ENCODE peak calls at places on chromosomes 5 and 9, in ten cellular contexts. One of them, this sample, is unnamed. For H3K4me1, the result is how much of the 10 kb centered on the place peaks cover.

GRCh38 chr5:37189355-37189754 is 59.8 kb downstream of the CPLANE1 start:
- DNase-seq in PC-3: no peak
- DNase-seq in neuronal stem cell: no peak
- DNase-seq in upper lobe of right lung: no peak
- DNase-seq in astrocyte: no peak
- DNase-seq in spleen: no peak
- DNase-seq in CD4-positive, CD25-positive, alpha-beta regulatory T cell: no peak
- DNase-seq in SK-N-SH: no peak
- DNase-seq in GM23338: no peak
- DNase-seq in right lobe of liver: no peak
- DNase-seq in this sample: no peak

GRCh38 chr5:6321078-6321477 is 57.3 kb downstream of the MED10 start:
- DNase-seq in right lobe of liver: no peak
- DNase-seq in SK-N-SH: no peak
- DNase-seq in upper lobe of right lung: no peak
- DNase-seq in neuronal stem cell: no peak
- DNase-seq in PC-3: no peak
- DNase-seq in astrocyte: no peak
- DNase-seq in GM23338: no peak
- DNase-seq in CD4-positive, CD25-positive, alpha-beta regulatory T cell: no peak
- DNase-seq in spleen: no peak
- DNase-seq in this sample: no peak

GRCh38 chr9:115891929-115892328 is 261.7 kb upstream of the PAPPA start:
- DNase-seq in astrocyte: peak
- DNase-seq in right lobe of liver: no peak
- DNase-seq in spleen: no peak
- DNase-seq in SK-N-SH: no peak
- DNase-seq in PC-3: peak
- DNase-seq in neuronal stem cell: no peak
- DNase-seq in GM23338: no peak
- DNase-seq in CD4-positive, CD25-positive, alpha-beta regulatory T cell: no peak
- DNase-seq in upper lobe of right lung: no peak
- DNase-seq in this sample: no peak

GRCh38 chr9:3856592-3856991 is 330.8 kb upstream of the RFX3 start:
- DNase-seq in right lobe of liver: no peak
- DNase-seq in astrocyte: peak
- DNase-seq in upper lobe of right lung: no peak
- DNase-seq in PC-3: peak
- DNase-seq in GM23338: no peak
- DNase-seq in CD4-positive, CD25-positive, alpha-beta regulatory T cell: no peak
- DNase-seq in spleen: no peak
- DNase-seq in SK-N-SH: no peak
- DNase-seq in neuronal stem cell: no peak
- DNase-seq in this sample: no peak

GRCh38 chr5:2756211-2756746 is 4.8 kb upstream of the IRX2 start:
- DNase-seq in SK-N-SH: no peak
- DNase-seq in CD4-positive, CD25-positive, alpha-beta regulatory T cell: no peak
- DNase-seq in GM23338: peak
- DNase-seq in astrocyte: peak
- DNase-seq in spleen: no peak
- DNase-seq in right lobe of liver: no peak
- DNase-seq in PC-3: peak
- DNase-seq in neuronal stem cell: no peak
- DNase-seq in upper lobe of right lung: peak
- DNase-seq in this sample: peak

GRCh38 chr5:16574789-16575785 is 41.7 kb downstream of the RETREG1 start:
- DNase-seq in spleen: no peak
- DNase-seq in CD4-positive, CD25-positive, alpha-beta regulatory T cell: no peak
- DNase-seq in SK-N-SH: no peak
- DNase-seq in PC-3: peak
- DNase-seq in astrocyte: peak
- DNase-seq in GM23338: peak
- DNase-seq in neuronal stem cell: peak
- DNase-seq in right lobe of liver: peak
- DNase-seq in upper lobe of right lung: no peak
- DNase-seq in this sample: peak

GRCh38 chr5:16065810-16066209 is 113.8 kb downstream of the MARCHF11 start:
- DNase-seq in CD4-positive, CD25-positive, alpha-beta regulatory T cell: no peak
- DNase-seq in neuronal stem cell: no peak
- DNase-seq in PC-3: no peak
- DNase-seq in GM23338: no peak
- DNase-seq in upper lobe of right lung: no peak
- DNase-seq in spleen: no peak
- DNase-seq in astrocyte: peak
- DNase-seq in right lobe of liver: no peak
- DNase-seq in SK-N-SH: no peak
- DNase-seq in this sample: no peak

GRCh38 chr5:56415356-56415765 is 182.2 kb upstream of the ANKRD55 start:
- DNase-seq in CD4-positive, CD25-positive, alpha-beta regulatory T cell: peak
- DNase-seq in SK-N-SH: no peak
- DNase-seq in GM23338: no peak
- DNase-seq in astrocyte: peak
- DNase-seq in PC-3: no peak
- DNase-seq in spleen: peak
- DNase-seq in right lobe of liver: no peak
- DNase-seq in upper lobe of right lung: no peak
- DNase-seq in neuronal stem cell: no peak
- DNase-seq in this sample: peak

GRCh38 chr9:125233678-125234077 is 7.5 kb downstream of the HSPA5 start:
- DNase-seq in GM23338: no peak
- DNase-seq in right lobe of liver: no peak
- DNase-seq in upper lobe of right lung: no peak
- DNase-seq in astrocyte: peak
- DNase-seq in SK-N-SH: no peak
- DNase-seq in CD4-positive, CD25-positive, alpha-beta regulatory T cell: no peak
- DNase-seq in PC-3: peak
- DNase-seq in spleen: no peak
- DNase-seq in neuronal stem cell: no peak
- DNase-seq in this sample: no peak

GRCh38 chr9:21777701-21778100 is 24.7 kb upstream of the MTAP start:
- DNase-seq in PC-3: peak
- DNase-seq in GM23338: peak
- DNase-seq in SK-N-SH: no peak
- DNase-seq in right lobe of liver: no peak
- DNase-seq in upper lobe of right lung: no peak
- DNase-seq in CD4-positive, CD25-positive, alpha-beta regulatory T cell: peak
- DNase-seq in neuronal stem cell: no peak
- DNase-seq in astrocyte: peak
- DNase-seq in spleen: no peak
- DNase-seq in this sample: no peak

DNA sequence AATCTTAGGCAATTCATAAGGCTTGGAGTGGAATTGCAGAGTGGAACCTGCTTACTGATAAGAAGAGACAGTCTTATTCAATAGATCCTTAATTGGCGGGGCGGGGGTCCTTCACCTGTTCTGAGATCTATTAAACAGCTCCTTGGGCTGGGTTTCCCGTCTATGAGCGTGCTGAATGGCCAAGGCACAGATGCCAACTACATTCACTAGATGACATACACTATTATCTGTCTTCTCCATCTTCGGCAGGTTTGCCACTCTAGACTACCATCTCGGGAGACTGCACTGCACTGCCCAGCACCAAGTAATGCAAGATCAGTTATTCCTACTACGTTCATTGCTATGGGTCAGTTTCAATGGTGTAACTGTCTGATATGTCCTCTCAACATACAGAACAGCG is 81.5 kb downstream of the ACER2 start:
- DNase-seq in CD4-positive, CD25-positive, alpha-beta regulatory T cell: no peak
- DNase-seq in upper lobe of right lung: no peak
- DNase-seq in GM23338: no peak
- DNase-seq in neuronal stem cell: no peak
- DNase-seq in right lobe of liver: no peak
- DNase-seq in SK-N-SH: no peak
- DNase-seq in astrocyte: no peak
- DNase-seq in spleen: no peak
- DNase-seq in PC-3: no peak
- DNase-seq in this sample: no peak
- H3K27ac ChIP-seq in CD4-positive, CD25-positive, alpha-beta regulatory T cell: no peak
- H3K27ac ChIP-seq in upper lobe of right lung: no peak
- H3K27ac ChIP-seq in GM23338: no peak
- H3K27ac ChIP-seq in neuronal stem cell: no peak
- H3K27ac ChIP-seq in right lobe of liver: no peak
- H3K27ac ChIP-seq in SK-N-SH: no peak
- H3K27ac ChIP-seq in astrocyte: no peak
- H3K27ac ChIP-seq in spleen: no peak
- H3K27ac ChIP-seq in PC-3: no peak
- H3K27ac ChIP-seq in this sample: no peak

DNA sequence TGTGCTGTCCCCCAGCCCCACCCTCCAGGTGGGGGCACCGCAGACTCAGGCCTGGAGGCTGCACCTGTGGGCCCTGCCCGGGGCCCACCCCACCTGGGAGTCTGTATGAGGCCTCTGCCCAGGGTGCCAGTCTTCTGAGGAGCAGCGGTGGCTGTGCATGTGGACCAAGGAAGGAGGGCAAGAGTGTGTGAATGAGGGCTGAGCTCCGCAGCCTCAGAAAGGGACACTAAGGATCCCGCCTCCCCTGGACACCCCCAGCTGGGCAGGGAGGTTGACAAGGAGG is 19.1 kb downstream of the FGD3 start:
- DNase-seq in astrocyte: no peak
- DNase-seq in SK-N-SH: no peak
- DNase-seq in PC-3: no peak
- DNase-seq in spleen: peak
- DNase-seq in GM23338: no peak
- DNase-seq in upper lobe of right lung: peak
- DNase-seq in neuronal stem cell: no peak
- DNase-seq in right lobe of liver: no peak
- DNase-seq in CD4-positive, CD25-positive, alpha-beta regulatory T cell: peak
- DNase-seq in this sample: peak
- H3K4me1 ChIP-seq in astrocyte: under half
- H3K4me1 ChIP-seq in SK-N-SH: under half
- H3K4me1 ChIP-seq in PC-3: under half
- H3K4me1 ChIP-seq in spleen: half or more
- H3K4me1 ChIP-seq in GM23338: under half
- H3K4me1 ChIP-seq in upper lobe of right lung: under half
- H3K4me1 ChIP-seq in neuronal stem cell: under half
- H3K4me1 ChIP-seq in right lobe of liver: under half
- H3K4me1 ChIP-seq in CD4-positive, CD25-positive, alpha-beta regulatory T cell: half or more
- H3K4me1 ChIP-seq in this sample: under half

GRCh38 chr5:127934791-127935256 is 148.7 kb upstream of the SLC12A2 start:
- DNase-seq in neuronal stem cell: peak
- DNase-seq in upper lobe of right lung: no peak
- DNase-seq in GM23338: peak
- DNase-seq in PC-3: peak
- DNase-seq in CD4-positive, CD25-positive, alpha-beta regulatory T cell: no peak
- DNase-seq in SK-N-SH: no peak
- DNase-seq in astrocyte: peak
- DNase-seq in spleen: no peak
- DNase-seq in right lobe of liver: no peak
- DNase-seq in this sample: no peak

GRCh38 chr5:127930311-127930710 is 153.3 kb upstream of the SLC12A2 start:
- DNase-seq in neuronal stem cell: no peak
- DNase-seq in upper lobe of right lung: no peak
- DNase-seq in astrocyte: peak
- DNase-seq in spleen: no peak
- DNase-seq in right lobe of liver: no peak
- DNase-seq in SK-N-SH: no peak
- DNase-seq in GM23338: no peak
- DNase-seq in PC-3: peak
- DNase-seq in CD4-positive, CD25-positive, alpha-beta regulatory T cell: no peak
- DNase-seq in this sample: no peak

GRCh38 chr5:127931396-127931795 is 152.2 kb upstream of the SLC12A2 start:
- DNase-seq in PC-3: no peak
- DNase-seq in right lobe of liver: no peak
- DNase-seq in GM23338: no peak
- DNase-seq in upper lobe of right lung: no peak
- DNase-seq in spleen: no peak
- DNase-seq in astrocyte: no peak
- DNase-seq in CD4-positive, CD25-positive, alpha-beta regulatory T cell: no peak
- DNase-seq in neuronal stem cell: no peak
- DNase-seq in SK-N-SH: no peak
- DNase-seq in this sample: no peak

GRCh38 chr5:127935398-127935797 is 148.2 kb upstream of the SLC12A2 start:
- DNase-seq in neuronal stem cell: no peak
- DNase-seq in astrocyte: no peak
- DNase-seq in CD4-positive, CD25-positive, alpha-beta regulatory T cell: no peak
- DNase-seq in right lobe of liver: no peak
- DNase-seq in spleen: no peak
- DNase-seq in PC-3: no peak
- DNase-seq in SK-N-SH: no peak
- DNase-seq in upper lobe of right lung: no peak
- DNase-seq in GM23338: no peak
- DNase-seq in this sample: no peak

DNA sequence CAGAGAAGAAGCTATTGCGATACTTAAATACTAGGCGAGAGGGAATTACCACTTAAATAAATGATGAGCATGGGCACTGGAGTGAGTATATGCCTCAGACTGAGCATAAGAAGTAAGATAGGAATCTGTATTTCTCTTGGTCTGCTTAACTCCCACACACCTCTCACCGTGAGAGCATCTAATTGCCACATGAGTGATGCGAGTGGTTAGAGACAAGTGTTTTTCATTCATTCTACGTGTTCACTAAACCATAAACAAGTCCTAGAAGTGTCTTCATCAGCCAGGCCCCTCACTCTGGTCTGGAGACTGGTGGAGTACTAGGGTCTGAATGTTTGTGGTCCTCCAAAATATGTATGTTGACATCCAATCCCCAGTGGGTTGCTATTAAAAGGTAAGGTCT is 150.2 kb upstream of the SLC12A2 start:
- DNase-seq in PC-3: no peak
- DNase-seq in CD4-positive, CD25-positive, alpha-beta regulatory T cell: no peak
- DNase-seq in spleen: no peak
- DNase-seq in astrocyte: no peak
- DNase-seq in SK-N-SH: no peak
- DNase-seq in upper lobe of right lung: no peak
- DNase-seq in right lobe of liver: no peak
- DNase-seq in GM23338: no peak
- DNase-seq in neuronal stem cell: no peak
- DNase-seq in this sample: no peak
- H3K27ac ChIP-seq in PC-3: no peak
- H3K27ac ChIP-seq in CD4-positive, CD25-positive, alpha-beta regulatory T cell: no peak
- H3K27ac ChIP-seq in spleen: no peak
- H3K27ac ChIP-seq in astrocyte: no peak
- H3K27ac ChIP-seq in SK-N-SH: no peak
- H3K27ac ChIP-seq in upper lobe of right lung: no peak
- H3K27ac ChIP-seq in right lobe of liver: no peak
- H3K27ac ChIP-seq in GM23338: no peak
- H3K27ac ChIP-seq in neuronal stem cell: no peak
- H3K27ac ChIP-seq in this sample: no peak

DNA sequence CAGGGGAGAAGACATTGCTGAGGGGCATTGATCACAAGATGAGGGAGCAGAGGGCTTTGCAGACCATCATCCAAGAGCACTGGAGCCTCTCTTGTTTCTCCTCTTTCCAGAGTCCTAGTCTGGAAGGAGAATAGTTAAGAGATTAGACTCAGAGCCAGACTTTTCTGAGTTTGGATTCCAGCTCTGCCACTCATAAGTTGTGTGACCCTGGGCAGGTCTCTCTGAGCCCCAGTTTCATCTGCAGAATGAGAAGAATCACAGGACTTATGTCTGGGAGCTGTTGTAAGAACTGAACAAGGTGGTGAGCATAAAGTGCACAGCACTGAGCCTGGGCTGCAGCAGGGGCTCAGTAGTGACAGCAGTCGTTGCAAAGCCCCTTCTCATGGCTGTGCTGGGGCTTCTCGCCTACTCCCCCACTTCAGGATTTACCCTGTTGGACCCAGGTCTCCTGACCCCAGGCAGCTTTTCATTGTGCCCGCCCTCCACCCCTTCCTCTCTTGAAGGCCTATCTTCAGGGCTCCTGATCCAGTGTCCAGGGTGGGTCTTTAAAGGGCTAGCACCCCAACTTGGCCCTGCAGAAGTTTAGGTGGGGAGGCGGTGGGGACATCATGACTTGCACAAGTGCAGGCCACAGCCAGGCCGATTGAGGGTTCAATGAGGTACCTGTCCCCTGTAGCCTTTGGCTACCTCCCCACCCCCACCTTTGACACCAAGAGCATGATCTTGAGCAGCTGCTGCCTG is 1.5 kb downstream of the SYNPO start:
- DNase-seq in PC-3: peak
- DNase-seq in CD4-positive, CD25-positive, alpha-beta regulatory T cell: no peak
- DNase-seq in spleen: no peak
- DNase-seq in GM23338: no peak
- DNase-seq in neuronal stem cell: no peak
- DNase-seq in SK-N-SH: no peak
- DNase-seq in upper lobe of right lung: no peak
- DNase-seq in astrocyte: no peak
- DNase-seq in right lobe of liver: no peak
- DNase-seq in this sample: no peak
- H3K4me1 ChIP-seq in PC-3: half or more
- H3K4me1 ChIP-seq in CD4-positive, CD25-positive, alpha-beta regulatory T cell: under half
- H3K4me1 ChIP-seq in spleen: half or more
- H3K4me1 ChIP-seq in GM23338: under half
- H3K4me1 ChIP-seq in neuronal stem cell: under half
- H3K4me1 ChIP-seq in SK-N-SH: half or more
- H3K4me1 ChIP-seq in upper lobe of right lung: half or more
- H3K4me1 ChIP-seq in astrocyte: half or more
- H3K4me1 ChIP-seq in right lobe of liver: half or more
- H3K4me1 ChIP-seq in this sample: half or more